ENCODE peak calls at places on chromosomes 16 and 17, in six cellular contexts. P is thyroid gland, C is esophagus squamous epithelium, T is MM.1S, X is cardiac muscle cell, F is neural progenitor cell. J is an unnamed sample.

GRCh38 chr17:67040652-67041051 is 3.7 kb upstream of the CACNG1 start:
- DNase-seq in P (no peak), T (no peak), F (no peak), X (no peak), C (no peak), J (no peak)

GRCh38 chr17:30530346-30531025 is 53.3 kb downstream of the GOSR1 start:
- DNase-seq in F (no peak), C (no peak), X (no peak), P (no peak), T (no peak), J (no peak)

GRCh38 chr17:19805006-19805405 is 56.9 kb upstream of the ALDH3A1 start:
- DNase-seq in X (no peak), T (no peak), P (no peak), C (no peak), F (no peak), J (no peak)

GRCh38 chr16:54370653-54371052 is 84.1 kb upstream of the IRX3 start:
- DNase-seq in F (peak; percentile 60), T (no peak), X (peak; percentile 53), C (no peak), P (peak; percentile 19), J (no peak)

GRCh38 chr16:47493358-47494337 is 32.5 kb downstream of the PHKB start:
- DNase-seq in P (no peak), C (no peak), X (no peak), T (peak; percentile 21), F (no peak), J (no peak)

GRCh38 chr17:50274142-50274944 is at the start of gene TMEM92:
- DNase-seq in T (no peak), P (no peak), F (peak; percentile 90), X (peak; percentile 88), C (no peak), J (no peak)

GRCh38 chr17:31390426-31390747 is 1.1 kb upstream of the RAB11FIP4 start:
- DNase-seq in C (no peak), F (no peak), X (no peak), T (no peak), P (no peak), J (no peak)

GRCh38 chr17:8063761-8064589 is 23.5 kb downstream of the ALOX12B start:
- DNase-seq in P (no peak), C (no peak), X (no peak), F (no peak), T (no peak), J (no peak)

GRCh38 chr17:73481672-73482071 is 162.6 kb downstream of the SDK2 start:
- DNase-seq in C (no peak), P (no peak), X (no peak), F (no peak), T (no peak), J (no peak)

GRCh38 chr17:38598536-38598935 is 7.2 kb downstream of the SRCIN1 start:
- DNase-seq in T (peak; percentile 72), P (peak; percentile 44), C (no peak), F (peak; percentile 95), X (peak; percentile 84), J (no peak)

GRCh38 chr17:77235370-77236080 is 94.8 kb downstream of the SEC14L1 start:
- DNase-seq in P (peak; percentile 77), T (peak; percentile 93), X (no peak), F (no peak), C (no peak), J (no peak)

DNA sequence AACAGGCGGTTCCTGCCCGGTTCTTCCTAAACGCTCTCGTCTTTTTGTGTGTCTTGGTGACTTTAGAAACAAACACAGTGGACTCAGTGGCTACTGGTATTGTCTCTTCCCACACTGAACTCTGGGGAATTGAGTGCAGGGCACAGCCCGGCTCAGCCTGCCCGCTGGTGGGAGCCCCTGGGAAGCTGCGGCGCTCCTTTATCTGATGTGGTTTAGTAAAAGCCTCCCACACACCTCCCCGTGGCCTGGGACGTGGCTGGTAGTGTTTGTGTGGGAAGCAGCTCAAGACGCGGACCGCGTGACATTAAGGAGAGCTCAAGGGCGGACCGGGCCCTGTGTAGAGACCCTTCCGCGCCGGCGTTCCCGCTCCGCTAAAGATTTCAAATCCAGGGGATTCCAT is 55.4 kb upstream of the PVALEF start:
- DNase-seq in X (no peak), P (no peak), C (no peak), F (no peak), T (no peak), J (no peak)
- H3K4me1 ChIP-seq in X (peaks cover 11% of the 10 kb centered on the region), P (no peaks in the 10 kb centered on the region), C (no peaks in the 10 kb centered on the region), F (peaks cover 7% of the 10 kb centered on the region), T (no peaks in the 10 kb centered on the region), J (no peaks in the 10 kb centered on the region)

DNA sequence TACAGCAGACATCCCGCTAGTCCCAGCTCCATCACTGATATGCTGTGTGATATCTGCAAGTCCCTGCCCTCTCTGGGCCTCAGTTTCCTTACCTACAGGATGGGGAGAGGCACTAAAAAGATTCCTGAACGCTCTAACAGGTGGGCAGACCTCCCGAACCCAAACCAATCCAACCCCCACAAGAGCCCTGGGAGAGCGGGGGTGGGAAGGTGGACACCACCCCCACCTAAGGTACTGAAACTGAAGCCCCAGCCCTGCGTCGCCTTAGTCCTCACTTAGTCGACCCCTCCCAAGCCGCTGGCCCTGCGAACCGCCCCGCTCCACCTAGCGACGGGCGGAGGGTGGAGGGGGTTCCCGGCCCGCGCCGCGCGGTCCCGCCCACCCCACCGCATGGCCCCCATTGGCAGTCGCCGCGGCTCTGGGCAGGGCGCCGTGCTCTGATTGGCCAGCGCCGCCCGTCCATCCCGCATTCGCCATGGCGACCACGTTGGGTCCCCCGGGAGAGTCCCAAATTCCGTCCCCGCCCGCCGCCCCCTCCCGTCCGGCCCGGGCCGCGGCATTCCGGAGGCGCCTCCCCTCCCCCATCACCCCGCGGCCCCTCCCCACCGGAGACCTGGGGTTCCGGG is 578 bp downstream of the CCDC102A start:
- DNase-seq in X (peak; percentile 94), F (peak; percentile 97), C (no peak), T (peak; percentile 93), P (peak; percentile 97), J (peak; percentile 74)
- TF ChIP-seq CTCF in X (peak; percentile 23), F (peak; percentile 23), C (no peak), T (peak; percentile 20), P (no peak), J (no peak)

DNA sequence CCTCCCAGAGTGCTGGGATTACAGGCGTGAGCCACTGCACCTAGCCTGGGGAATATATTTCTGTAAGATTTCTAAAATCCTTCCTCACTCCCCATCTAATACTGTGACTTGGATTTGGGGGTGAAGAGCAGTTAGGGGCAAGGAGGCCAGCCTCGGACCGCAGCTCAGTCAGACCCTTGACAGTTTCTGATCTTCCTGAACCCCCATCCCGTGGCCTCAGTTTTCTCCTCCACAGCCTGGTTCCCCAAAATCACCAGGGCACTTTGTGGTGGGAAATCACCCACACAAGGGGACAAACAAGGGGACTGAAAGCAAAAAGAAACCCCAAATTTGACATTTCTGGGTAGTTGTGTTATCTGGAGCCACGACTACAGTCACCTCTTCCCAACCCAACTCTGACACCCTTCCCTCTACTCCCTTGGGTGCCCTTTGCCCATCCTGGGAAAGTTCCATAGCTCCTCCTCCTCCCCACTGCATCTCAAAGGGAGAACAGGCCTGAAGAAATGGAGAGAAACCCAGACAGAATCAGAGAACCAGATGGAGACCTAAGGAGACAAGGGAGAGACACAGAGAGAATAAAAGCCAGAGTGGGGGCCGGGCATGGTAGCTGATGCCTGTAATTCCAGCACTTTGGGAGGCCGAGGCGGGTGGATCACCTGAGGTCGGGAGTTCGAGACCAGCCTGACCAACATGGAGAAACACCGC is 2.8 kb upstream of the STAT5A start:
- DNase-seq in T (no peak), F (no peak), P (no peak), C (no peak), X (no peak), J (no peak)
- H3K4me1 ChIP-seq in T (no peaks in the 10 kb centered on the region), F (peaks cover 17% of the 10 kb centered on the region), P (peaks cover 15% of the 10 kb centered on the region), C (peaks cover 34% of the 10 kb centered on the region), X (no peaks in the 10 kb centered on the region), J (peaks cover 8% of the 10 kb centered on the region)

DNA sequence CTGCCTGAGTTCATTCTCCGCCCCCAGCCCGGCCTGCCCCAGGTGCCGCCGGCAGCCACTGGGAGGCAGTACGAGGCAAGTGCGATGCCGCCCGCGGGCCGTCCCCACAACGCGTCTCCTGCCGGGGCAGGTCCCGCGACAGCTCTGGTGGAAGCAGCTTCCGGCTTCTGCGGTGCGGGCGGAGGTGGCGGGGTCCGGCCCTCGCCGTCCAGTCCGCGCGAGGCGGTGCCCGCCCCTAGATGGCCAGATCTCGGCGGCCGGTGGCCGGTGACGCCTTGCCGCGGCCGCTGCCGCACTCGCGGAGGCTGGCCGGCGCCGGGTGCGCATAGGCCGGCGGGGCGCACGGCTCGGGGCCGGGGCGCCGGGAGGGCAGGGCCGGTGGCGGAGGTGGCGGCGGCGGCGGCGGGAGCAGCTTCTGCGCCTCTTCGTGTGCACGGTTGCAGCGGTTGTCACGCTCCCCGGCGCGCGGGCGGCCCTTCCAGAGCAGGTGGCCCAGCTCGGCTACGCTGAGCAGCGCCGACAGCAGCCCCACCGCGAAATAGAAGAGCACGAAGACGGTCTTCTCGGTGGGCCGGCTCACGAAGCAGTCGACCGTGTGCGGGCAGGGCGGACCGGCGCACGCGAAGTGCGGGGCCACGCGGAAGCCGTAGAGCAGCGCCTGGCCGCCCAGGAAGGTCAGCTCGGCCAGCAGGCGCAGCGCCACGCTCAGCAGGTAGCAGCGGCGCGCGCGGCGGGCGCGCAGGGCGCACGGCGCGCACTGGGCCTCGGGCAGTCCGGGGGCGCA is 1.6 kb downstream of the GJD3 start:
- DNase-seq in T (peak; percentile 89), F (peak; percentile 92), X (peak; percentile 89), C (no peak), P (peak; percentile 88), J (no peak)
- TF ChIP-seq CTCF in T (peak; percentile 88), F (peak; percentile 80), X (peak; percentile 75), C (peak; percentile 70), P (peak; percentile 32), J (peak; percentile 31)

DNA sequence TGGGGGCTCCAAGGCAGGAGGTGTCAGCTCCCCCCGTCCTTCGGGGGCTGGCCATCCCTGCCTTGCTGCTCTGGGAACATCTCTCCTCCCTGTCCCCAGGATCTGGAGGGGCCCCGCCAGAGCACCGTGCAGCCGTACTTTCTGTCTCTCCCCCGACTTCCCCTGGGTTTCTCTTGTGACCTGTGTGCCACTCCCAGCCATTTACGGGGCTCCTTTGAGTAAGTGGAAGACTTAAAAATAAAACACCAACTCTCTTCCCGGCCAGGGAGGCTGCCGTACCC is 60.6 kb downstream of the BAIAP2 start:
- DNase-seq in C (no peak), P (no peak), F (no peak), X (no peak), T (no peak), J (no peak)
- H3K4me1 ChIP-seq in C (peaks cover 75% of the 10 kb centered on the region), P (peaks cover 31% of the 10 kb centered on the region), F (peaks cover 45% of the 10 kb centered on the region), X (peaks cover 41% of the 10 kb centered on the region), T (peaks cover 5% of the 10 kb centered on the region), J (peaks cover 36% of the 10 kb centered on the region)